ENCODE peak calls at places on chromosomes 6 and 20, in nine cellular contexts. K, H, C, V, Y, L, R, Q and I are unnamed samples.
A peak's percentile ranks its signal among the peaks of the same experiment; 100 is the strongest.

GRCh38 chr6:33277663-33278391 is 904 bp downstream of the B3GALT4 start:
- DNase-seq in R (no peak), V (no peak), K (no peak), L (no peak), Y (no peak), Q (no peak), C (no peak), H (no peak), I (peak; percentile 37)

GRCh38 chr6:166584813-166585429 is 1.6 kb downstream of the RAMACL start:
- DNase-seq in Y (no peak), L (no peak), Q (no peak), K (no peak), H (no peak), C (no peak), R (peak; percentile 27), V (no peak), I (no peak)

GRCh38 chr20:37566590-37567330 is 39.1 kb upstream of the BLCAP start:
- DNase-seq in R (no peak), L (no peak), H (no peak), C (no peak), Q (no peak), V (no peak), Y (no peak), K (no peak), I (no peak)

GRCh38 chr20:17849111-17849900 is 119.3 kb downstream of the SNX5 start:
- DNase-seq in K (no peak), Q (no peak), H (no peak), V (no peak), L (no peak), Y (no peak), C (no peak), R (no peak), I (no peak)

GRCh38 chr20:50590348-50590664 is 80.1 kb downstream of the PTPN1 start:
- DNase-seq in C (no peak), V (no peak), Q (no peak), H (no peak), K (no peak), L (no peak), R (no peak), Y (no peak), I (no peak)

GRCh38 chr6:46734867-46735719 is at the start of gene PLA2G7:
- DNase-seq in Q (no peak), Y (peak; percentile 22), V (no peak), C (peak; percentile 57), L (no peak), H (peak; percentile 25), K (no peak), R (no peak), I (peak; percentile 18)

GRCh38 chr6:132813173-132813856 is 1.1 kb upstream of the RPS12 start:
- DNase-seq in K (no peak), L (peak; percentile 62), Y (peak; percentile 52), Q (no peak), R (no peak), C (peak; percentile 55), H (peak; percentile 35), V (peak; percentile 49), I (peak; percentile 49)

GRCh38 chr6:113584767-113585166 is 272.4 kb upstream of the MARCKS start:
- DNase-seq in C (no peak), H (no peak), V (no peak), K (no peak), Y (no peak), L (no peak), Q (no peak), R (no peak), I (no peak)

GRCh38 chr20:32189691-32190607 is 17.6 kb downstream of the PLAGL2 start:
- DNase-seq in Q (no peak), H (peak; percentile 59), L (peak; percentile 64), R (peak; percentile 11), V (peak; percentile 46), K (no peak), C (no peak), Y (peak; percentile 57), I (peak; percentile 37)

GRCh38 chr6:105795913-105796517 is 290.1 kb upstream of the PRDM1 start:
- DNase-seq in L (no peak), V (no peak), Y (no peak), C (no peak), R (no peak), H (no peak), Q (no peak), K (no peak), I (no peak)
- H3K9me3 ChIP-seq in L (no peaks in the 10 kb centered on the region), V (no peaks in the 10 kb centered on the region), Y (no peaks in the 10 kb centered on the region), C (no peaks in the 10 kb centered on the region), R (no peaks in the 10 kb centered on the region), H (no peaks in the 10 kb centered on the region), Q (no peaks in the 10 kb centered on the region), K (no peaks in the 10 kb centered on the region), I (no peaks in the 10 kb centered on the region)

GRCh38 chr20:3044336-3044965 is 1.0 kb downstream of the GNRH2 start:
- DNase-seq in L (no peak), V (no peak), Q (no peak), C (no peak), H (no peak), K (no peak), R (no peak), Y (no peak), I (no peak)

GRCh38 chr20:3045042-3045815 is 623 bp upstream of the MRPS26 start:
- DNase-seq in Q (no peak), R (peak; percentile 86), K (peak; percentile 49), V (peak; percentile 89), L (peak; percentile 89), C (peak; percentile 85), H (peak; percentile 74), Y (peak; percentile 87), I (peak; percentile 86)

GRCh38 chr20:3045816-3046676 is at the start of gene MRPS26:
- DNase-seq in C (peak; percentile 88), H (peak; percentile 89), L (peak; percentile 95), R (peak; percentile 81), V (peak; percentile 92), Y (peak; percentile 92), Q (no peak), K (peak; percentile 37), I (peak; percentile 93)

GRCh38 chr20:3046677-3047462 is 1.0 kb downstream of the MRPS26 start:
- DNase-seq in K (no peak), R (no peak), H (peak; percentile 37), V (peak; percentile 61), Y (no peak), L (no peak), Q (no peak), C (peak; percentile 73), I (no peak)

DNA sequence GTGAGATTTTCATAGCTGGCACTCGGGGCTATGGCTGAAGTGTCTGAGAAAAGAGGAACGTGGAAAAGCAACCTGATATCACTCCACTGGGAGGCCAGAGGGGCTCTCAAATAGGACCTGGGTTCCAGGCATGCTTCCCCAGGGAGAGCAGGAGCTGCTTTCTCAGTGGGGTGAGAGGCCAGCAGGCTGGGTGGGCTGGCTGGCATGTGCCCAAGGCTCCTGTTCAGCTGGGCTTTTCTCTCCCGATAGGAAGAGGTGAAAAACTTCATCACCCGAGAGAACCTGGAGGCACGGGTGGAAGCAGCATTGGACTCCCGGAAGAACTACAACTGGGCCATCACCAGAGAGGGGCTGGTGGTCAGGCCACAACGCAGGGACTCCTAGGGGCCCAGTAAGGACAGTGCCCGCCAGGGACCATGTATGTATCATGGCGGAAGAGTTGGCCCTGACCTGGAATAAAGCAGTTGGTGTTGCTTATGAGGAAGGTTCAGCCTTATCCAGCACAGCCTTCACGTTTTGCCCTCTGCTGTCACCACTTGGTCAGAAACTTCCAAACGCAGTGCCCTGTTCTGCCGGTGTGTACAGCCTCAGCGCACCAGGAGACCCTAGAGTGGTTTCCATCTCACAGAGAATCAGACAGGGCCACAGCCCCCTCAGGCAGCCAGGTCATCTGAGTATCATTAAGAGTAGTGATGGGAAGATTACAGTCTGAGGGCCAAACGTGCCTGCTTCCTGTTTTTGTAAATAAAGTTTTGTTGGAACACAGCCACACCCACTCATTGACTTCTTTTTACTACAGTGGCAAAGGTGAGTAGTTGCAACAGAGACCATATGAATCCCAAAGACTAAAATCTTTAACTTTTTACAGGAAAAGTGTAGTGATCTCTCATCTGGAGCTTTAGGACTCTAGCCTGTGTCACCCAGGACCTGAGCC is 1.9 kb downstream of the MRPS26 start:
- DNase-seq in Y (no peak), C (no peak), H (no peak), Q (no peak), L (no peak), K (no peak), V (no peak), R (no peak), I (no peak)
- H3K4me3 ChIP-seq in Y (no peak overlapping the region), C (no peak overlapping the region), H (no peak overlapping the region), Q (no peak overlapping the region), L (no peak overlapping the region), K (no peak overlapping the region), V (no peak overlapping the region), R (no peak overlapping the region), I (no peak overlapping the region)

DNA sequence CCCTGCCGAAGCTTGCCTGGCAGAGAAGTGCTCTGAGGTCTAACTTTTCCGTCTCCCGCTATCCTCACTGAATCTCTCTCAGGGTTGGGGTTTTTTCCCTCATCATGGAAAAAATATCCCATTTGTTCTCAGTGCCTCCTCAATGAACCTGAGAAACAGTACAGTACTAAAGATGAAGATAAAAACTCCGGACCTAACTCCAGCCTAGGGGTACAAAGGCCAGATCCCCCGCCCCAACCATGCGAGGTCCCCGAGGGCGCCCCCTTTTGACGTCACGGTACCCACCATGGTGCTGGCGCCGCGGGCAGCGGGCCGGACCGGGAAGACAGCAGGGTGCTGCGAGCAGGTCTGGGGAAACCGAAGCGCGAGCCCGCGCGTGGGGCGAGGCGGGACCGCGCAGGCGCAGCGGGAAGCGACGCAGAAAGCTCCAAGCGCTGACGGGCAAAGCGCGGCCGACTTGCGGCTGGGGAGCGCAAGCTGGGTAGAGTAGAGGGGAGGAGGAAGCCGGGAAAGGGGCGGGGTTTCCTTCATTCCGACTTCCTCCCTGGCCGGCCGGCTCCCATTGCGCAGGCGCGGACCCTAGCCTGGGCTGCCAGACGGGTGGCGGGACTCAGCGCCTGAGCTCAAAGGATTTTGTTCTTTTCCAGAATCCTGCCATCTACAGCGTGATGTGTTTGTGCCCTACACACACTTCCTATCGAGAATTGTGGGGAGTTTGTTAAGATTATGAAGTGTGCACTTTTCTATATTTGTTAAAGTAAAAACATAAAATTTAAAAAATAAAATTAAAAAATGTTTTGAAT is at the start of gene LSM2:
- DNase-seq in K (peak; percentile 93), Q (no peak), V (peak; percentile 96), H (peak; percentile 99), Y (peak; percentile 99), L (peak; percentile 97), C (peak; percentile 93), R (peak; percentile 96), I (peak; percentile 98)
- TF ChIP-seq CTCF in K (peak; percentile 18), Q (peak; percentile 43), V (no peak), H (peak; percentile 22), Y (no peak), L (peak; percentile 1), C (no peak), R (peak; percentile 28), I (peak; percentile 47)

DNA sequence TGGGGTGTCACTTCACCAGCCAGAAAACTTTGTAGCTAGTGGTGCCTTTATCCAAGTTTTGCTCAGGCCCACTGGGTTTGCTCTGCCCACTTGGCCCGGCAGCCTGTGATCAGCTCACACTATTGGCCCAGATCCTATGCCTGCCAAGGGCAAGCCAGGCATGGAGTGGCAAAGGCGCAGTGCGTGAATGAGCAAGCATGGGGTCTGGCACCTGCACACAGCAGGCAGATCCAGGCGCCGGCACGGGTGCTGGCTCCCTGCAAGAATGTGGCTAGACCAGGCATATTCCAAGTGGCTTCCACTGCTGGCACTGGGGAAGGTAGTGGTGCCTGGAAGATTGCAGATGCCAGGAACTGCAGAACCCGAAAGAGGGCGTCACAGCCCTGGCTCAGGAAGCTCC is 346.9 kb downstream of the LMBRD1 start:
- DNase-seq in Y (no peak), V (no peak), K (no peak), Q (no peak), H (no peak), R (no peak), C (no peak), L (no peak), I (no peak)
- H3K9me3 ChIP-seq in Y (no peaks in the 10 kb centered on the region), V (no peaks in the 10 kb centered on the region), K (peaks cover 24% of the 10 kb centered on the region), Q (no peaks in the 10 kb centered on the region), H (no peaks in the 10 kb centered on the region), R (peaks cover 8% of the 10 kb centered on the region), C (peaks cover 7% of the 10 kb centered on the region), L (no peaks in the 10 kb centered on the region), I (no peaks in the 10 kb centered on the region)

GRCh38 chr20:35871311-35871771 is 83.0 kb downstream of the SCAND1 start:
- DNase-seq in R (peak; percentile 51), H (peak; percentile 17), L (no peak), Q (peak; percentile 28), Y (peak; percentile 76), C (peak; percentile 51), V (peak; percentile 22), K (no peak), I (peak; percentile 11)
- H3K4me3 ChIP-seq in R (peak overlapping the region; percentile 15), H (no peak overlapping the region), L (no peak overlapping the region), Q (peak overlapping the region; percentile 50), Y (no peak overlapping the region), C (peak overlapping the region; percentile 7), V (no peak overlapping the region), K (peak overlapping the region; percentile 0), I (no peak overlapping the region)